ENCODE peak calls at places on chromosomes 2 and 18, in seven cellular contexts. One of them, this sample, is unnamed.
A peak's percentile ranks its signal among the peaks of the same experiment; 100 is the strongest.

GRCh38 chr2:6181525-6182270 is 489.5 kb downstream of the SOX11 start:
- DNase-seq in heart left ventricle: no peak
- DNase-seq in H54: peak; percentile 7
- DNase-seq in HCT116: no peak
- DNase-seq in tibial nerve: no peak
- DNase-seq in IMR-90: peak; percentile 94
- DNase-seq in GM12891: no peak
- DNase-seq in this sample: no peak

GRCh38 chr2:101597347-101597944 is 100.1 kb upstream of the MAP4K4 start:
- DNase-seq in heart left ventricle: peak; percentile 61
- DNase-seq in H54: no peak
- DNase-seq in HCT116: no peak
- DNase-seq in tibial nerve: no peak
- DNase-seq in IMR-90: peak; percentile 75
- DNase-seq in GM12891: no peak
- DNase-seq in this sample: no peak

GRCh38 chr2:176553685-176554106 is 284.5 kb downstream of the MTX2 start:
- DNase-seq in heart left ventricle: peak; percentile 38
- DNase-seq in H54: peak; percentile 57
- DNase-seq in HCT116: peak; percentile 32
- DNase-seq in tibial nerve: peak; percentile 12
- DNase-seq in IMR-90: peak; percentile 1
- DNase-seq in GM12891: no peak
- DNase-seq in this sample: peak; percentile 89

GRCh38 chr18:69980982-69981804 is 33.5 kb upstream of the CD226 start:
- DNase-seq in heart left ventricle: no peak
- DNase-seq in H54: no peak
- DNase-seq in HCT116: no peak
- DNase-seq in tibial nerve: no peak
- DNase-seq in IMR-90: no peak
- DNase-seq in GM12891: no peak
- DNase-seq in this sample: no peak

GRCh38 chr2:104140361-104140760 is 713.6 kb upstream of the POU3F3 start:
- DNase-seq in heart left ventricle: no peak
- DNase-seq in H54: no peak
- DNase-seq in HCT116: no peak
- DNase-seq in tibial nerve: no peak
- DNase-seq in IMR-90: no peak
- DNase-seq in GM12891: no peak
- DNase-seq in this sample: no peak

GRCh38 chr2:104408266-104408665 is 445.6 kb upstream of the POU3F3 start:
- DNase-seq in heart left ventricle: no peak
- DNase-seq in H54: no peak
- DNase-seq in HCT116: no peak
- DNase-seq in tibial nerve: no peak
- DNase-seq in IMR-90: no peak
- DNase-seq in GM12891: no peak
- DNase-seq in this sample: no peak

GRCh38 chr2:73341039-73341438 is 44.6 kb upstream of the ALMS1 start:
- DNase-seq in heart left ventricle: no peak
- DNase-seq in H54: no peak
- DNase-seq in HCT116: no peak
- DNase-seq in tibial nerve: no peak
- DNase-seq in IMR-90: no peak
- DNase-seq in GM12891: no peak
- DNase-seq in this sample: no peak

GRCh38 chr2:174465327-174465726 is 21.5 kb downstream of the GPR155 start:
- DNase-seq in heart left ventricle: peak; percentile 35
- DNase-seq in H54: no peak
- DNase-seq in HCT116: no peak
- DNase-seq in tibial nerve: no peak
- DNase-seq in IMR-90: no peak
- DNase-seq in GM12891: no peak
- DNase-seq in this sample: no peak

GRCh38 chr2:192203876-192204275 is 9.1 kb upstream of the TMEFF2 start:
- DNase-seq in heart left ventricle: no peak
- DNase-seq in H54: no peak
- DNase-seq in HCT116: no peak
- DNase-seq in tibial nerve: no peak
- DNase-seq in IMR-90: peak; percentile 68
- DNase-seq in GM12891: no peak
- DNase-seq in this sample: no peak

GRCh38 chr2:196535080-196535479 is 104.4 kb upstream of the CCDC150 start:
- DNase-seq in heart left ventricle: no peak
- DNase-seq in H54: no peak
- DNase-seq in HCT116: no peak
- DNase-seq in tibial nerve: no peak
- DNase-seq in IMR-90: no peak
- DNase-seq in GM12891: no peak
- DNase-seq in this sample: no peak

GRCh38 chr2:145006957-145007672 is 487.2 kb upstream of the ZEB2 start:
- DNase-seq in heart left ventricle: peak; percentile 65
- DNase-seq in H54: peak; percentile 39
- DNase-seq in HCT116: no peak
- DNase-seq in tibial nerve: peak; percentile 50
- DNase-seq in IMR-90: peak; percentile 98
- DNase-seq in GM12891: no peak
- DNase-seq in this sample: peak; percentile 91

GRCh38 chr2:25388491-25388890 is 46.8 kb upstream of the DNMT3A start:
- DNase-seq in heart left ventricle: no peak
- DNase-seq in H54: no peak
- DNase-seq in HCT116: no peak
- DNase-seq in tibial nerve: no peak
- DNase-seq in IMR-90: no peak
- DNase-seq in GM12891: peak; percentile 54
- DNase-seq in this sample: no peak

GRCh38 chr18:79975043-79975442 is 10.6 kb downstream of the HSBP1L1 start:
- DNase-seq in heart left ventricle: no peak
- DNase-seq in H54: no peak
- DNase-seq in HCT116: no peak
- DNase-seq in tibial nerve: no peak
- DNase-seq in IMR-90: no peak
- DNase-seq in GM12891: no peak
- DNase-seq in this sample: no peak

GRCh38 chr2:188787002-188787660 is 187.0 kb upstream of the COL3A1 start:
- DNase-seq in heart left ventricle: no peak
- DNase-seq in H54: no peak
- DNase-seq in HCT116: peak; percentile 22
- DNase-seq in tibial nerve: no peak
- DNase-seq in IMR-90: peak; percentile 88
- DNase-seq in GM12891: no peak
- DNase-seq in this sample: peak; percentile 54

GRCh38 chr18:61833387-61833786 is 59.4 kb downstream of the RNF152 start:
- DNase-seq in heart left ventricle: no peak
- DNase-seq in H54: no peak
- DNase-seq in HCT116: no peak
- DNase-seq in tibial nerve: no peak
- DNase-seq in IMR-90: peak; percentile 84
- DNase-seq in GM12891: no peak
- DNase-seq in this sample: peak; percentile 93

GRCh38 chr2:168188011-168188410 is 59.4 kb downstream of the STK39 start:
- DNase-seq in heart left ventricle: peak; percentile 46
- DNase-seq in H54: no peak
- DNase-seq in HCT116: no peak
- DNase-seq in tibial nerve: no peak
- DNase-seq in IMR-90: no peak
- DNase-seq in GM12891: no peak
- DNase-seq in this sample: no peak

GRCh38 chr18:26654173-26655009 is 106.0 kb upstream of the KCTD1 start:
- DNase-seq in heart left ventricle: no peak
- DNase-seq in H54: no peak
- DNase-seq in HCT116: no peak
- DNase-seq in tibial nerve: no peak
- DNase-seq in IMR-90: no peak
- DNase-seq in GM12891: no peak
- DNase-seq in this sample: peak; percentile 4

GRCh38 chr18:39845673-39846072 is 2109.4 kb upstream of the PIK3C3 start:
- DNase-seq in heart left ventricle: no peak
- DNase-seq in H54: no peak
- DNase-seq in HCT116: no peak
- DNase-seq in tibial nerve: no peak
- DNase-seq in IMR-90: no peak
- DNase-seq in GM12891: no peak
- DNase-seq in this sample: no peak

GRCh38 chr2:99066075-99066557 is 75.4 kb upstream of the C2orf15 start:
- DNase-seq in heart left ventricle: no peak
- DNase-seq in H54: no peak
- DNase-seq in HCT116: peak; percentile 44
- DNase-seq in tibial nerve: no peak
- DNase-seq in IMR-90: peak; percentile 38
- DNase-seq in GM12891: no peak
- DNase-seq in this sample: peak; percentile 67

GRCh38 chr2:49265471-49265870 is 111.2 kb upstream of the FSHR start:
- DNase-seq in heart left ventricle: peak; percentile 19
- DNase-seq in H54: no peak
- DNase-seq in HCT116: no peak
- DNase-seq in tibial nerve: no peak
- DNase-seq in IMR-90: no peak
- DNase-seq in GM12891: no peak
- DNase-seq in this sample: peak; percentile 74

GRCh38 chr2:158667567-158667966 is 127.5 kb upstream of the DAPL1 start:
- DNase-seq in heart left ventricle: no peak
- DNase-seq in H54: peak; percentile 15
- DNase-seq in HCT116: no peak
- DNase-seq in tibial nerve: no peak
- DNase-seq in IMR-90: peak; percentile 89
- DNase-seq in GM12891: no peak
- DNase-seq in this sample: peak; percentile 97

GRCh38 chr2:68436270-68436669 is 30.8 kb downstream of the FBXO48 start:
- DNase-seq in heart left ventricle: no peak
- DNase-seq in H54: no peak
- DNase-seq in HCT116: no peak
- DNase-seq in tibial nerve: no peak
- DNase-seq in IMR-90: peak; percentile 45
- DNase-seq in GM12891: no peak
- DNase-seq in this sample: no peak

GRCh38 chr2:8543412-8544167 is 138.3 kb upstream of the ID2 start:
- DNase-seq in heart left ventricle: peak; percentile 63
- DNase-seq in H54: peak; percentile 94
- DNase-seq in HCT116: no peak
- DNase-seq in tibial nerve: peak; percentile 33
- DNase-seq in IMR-90: peak; percentile 90
- DNase-seq in GM12891: peak; percentile 69
- DNase-seq in this sample: no peak
- TF ChIP-seq POLR2A in heart left ventricle: no peak
- TF ChIP-seq POLR2A in H54: no peak
- TF ChIP-seq POLR2A in HCT116: no peak
- TF ChIP-seq POLR2A in tibial nerve: no peak
- TF ChIP-seq POLR2A in IMR-90: no peak
- TF ChIP-seq POLR2A in GM12891: no peak
- TF ChIP-seq POLR2A in this sample: no peak

DNA sequence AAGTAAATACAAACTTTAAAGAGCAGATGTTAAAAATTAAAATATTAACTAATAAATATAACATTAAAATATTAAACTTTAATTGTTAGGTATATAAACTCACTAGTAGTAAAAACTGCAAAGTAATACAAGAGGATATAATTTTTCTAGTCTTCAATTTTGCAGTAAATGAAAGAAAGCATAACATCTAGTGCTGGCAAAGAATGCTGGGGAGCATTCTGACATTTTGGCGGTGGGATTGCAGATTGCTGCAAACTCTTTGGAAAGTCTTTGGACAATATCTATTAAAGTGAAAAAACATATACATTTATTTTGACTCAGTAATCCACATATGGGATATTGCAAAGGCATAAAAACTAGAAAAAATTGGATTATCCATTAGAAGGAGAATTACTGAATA is 175.0 kb downstream of the GCA start:
- DNase-seq in heart left ventricle: no peak
- DNase-seq in H54: no peak
- DNase-seq in HCT116: no peak
- DNase-seq in tibial nerve: no peak
- DNase-seq in IMR-90: no peak
- DNase-seq in GM12891: no peak
- DNase-seq in this sample: no peak
- TF ChIP-seq POLR2A in heart left ventricle: no peak
- TF ChIP-seq POLR2A in H54: no peak
- TF ChIP-seq POLR2A in HCT116: no peak
- TF ChIP-seq POLR2A in tibial nerve: no peak
- TF ChIP-seq POLR2A in IMR-90: no peak
- TF ChIP-seq POLR2A in GM12891: no peak
- TF ChIP-seq POLR2A in this sample: no peak

DNA sequence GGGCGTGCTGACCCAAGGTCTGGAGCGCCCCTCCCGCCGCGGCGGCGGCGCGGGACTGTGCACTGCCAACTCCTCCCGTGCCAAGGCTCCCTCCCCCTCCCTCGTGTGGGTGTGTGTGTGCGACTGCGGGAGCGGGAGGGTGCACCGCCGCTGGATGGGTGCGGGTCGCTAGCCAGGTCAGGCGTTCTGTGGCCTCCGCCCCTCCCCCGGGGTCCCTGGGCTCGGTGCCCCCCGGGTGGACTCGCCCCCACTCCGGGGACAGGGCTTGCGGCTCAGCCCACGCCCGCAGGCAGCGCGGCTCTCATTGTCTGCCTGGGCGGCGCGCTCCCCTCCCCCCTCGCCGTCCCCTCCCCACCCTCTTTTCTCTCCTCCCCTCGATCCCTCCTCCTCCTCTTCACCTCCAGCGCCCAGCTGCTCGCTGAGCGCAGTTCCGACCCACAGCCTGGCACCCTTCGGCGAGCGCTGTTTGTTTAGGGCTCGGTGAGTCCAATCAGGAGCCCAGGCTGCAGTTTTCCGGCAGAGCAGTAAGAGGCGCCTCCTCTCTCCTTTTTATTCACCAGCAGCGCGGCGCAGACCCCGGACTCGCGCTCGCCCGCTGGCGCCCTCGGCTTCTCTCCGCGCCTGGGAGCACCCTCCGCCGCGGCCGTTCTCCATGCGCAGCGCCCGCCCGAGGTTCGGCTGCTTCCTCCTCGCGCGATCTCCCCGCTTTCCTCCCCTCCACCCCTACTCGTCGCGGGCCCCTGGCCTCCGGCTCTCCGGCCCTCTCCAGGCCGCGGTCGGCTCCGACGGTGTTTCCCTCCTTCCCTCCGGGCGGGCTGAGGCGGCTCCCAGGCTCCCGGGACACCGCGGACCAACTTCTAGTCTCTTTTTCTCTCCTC is at the start of gene GATA6:
- DNase-seq in heart left ventricle: peak; percentile 92
- DNase-seq in H54: peak; percentile 85
- DNase-seq in HCT116: peak; percentile 85
- DNase-seq in tibial nerve: peak; percentile 58
- DNase-seq in IMR-90: peak; percentile 91
- DNase-seq in GM12891: peak; percentile 63
- DNase-seq in this sample: peak; percentile 95
- TF ChIP-seq POLR2A in heart left ventricle: peak; percentile 91
- TF ChIP-seq POLR2A in H54: peak; percentile 67
- TF ChIP-seq POLR2A in HCT116: peak; percentile 38
- TF ChIP-seq POLR2A in tibial nerve: no peak
- TF ChIP-seq POLR2A in IMR-90: peak; percentile 98
- TF ChIP-seq POLR2A in GM12891: no peak
- TF ChIP-seq POLR2A in this sample: peak; percentile 91

DNA sequence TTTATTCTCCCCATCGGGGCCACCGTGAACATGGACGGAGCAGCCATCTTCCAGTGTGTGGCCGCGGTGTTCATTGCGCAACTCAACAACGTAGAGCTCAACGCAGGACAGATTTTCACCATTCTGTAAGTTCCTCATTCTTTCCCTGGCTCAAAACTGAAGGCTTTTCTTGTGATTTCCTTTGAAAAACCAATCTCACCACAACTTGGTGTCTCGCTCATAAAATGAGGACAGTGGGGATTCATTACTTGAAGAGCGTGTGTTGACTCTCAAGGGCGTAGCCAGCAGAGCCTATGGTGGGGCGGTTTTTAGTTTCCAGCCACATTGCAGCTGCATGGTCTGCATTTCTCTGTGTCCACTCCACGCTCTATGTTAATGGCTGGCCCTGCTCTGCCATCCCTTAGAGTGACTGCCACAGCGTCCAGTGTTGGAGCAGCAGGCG is 29.0 kb downstream of the SLC1A4 start:
- DNase-seq in heart left ventricle: no peak
- DNase-seq in H54: no peak
- DNase-seq in HCT116: no peak
- DNase-seq in tibial nerve: peak; percentile 48
- DNase-seq in IMR-90: no peak
- DNase-seq in GM12891: no peak
- DNase-seq in this sample: no peak
- TF ChIP-seq POLR2A in heart left ventricle: no peak
- TF ChIP-seq POLR2A in H54: no peak
- TF ChIP-seq POLR2A in HCT116: no peak
- TF ChIP-seq POLR2A in tibial nerve: no peak
- TF ChIP-seq POLR2A in IMR-90: no peak
- TF ChIP-seq POLR2A in GM12891: no peak
- TF ChIP-seq POLR2A in this sample: no peak